ENCODE peak calls at places on chromosomes 11 and 22, in five cellular contexts. E is retinal pigment epithelial cell, X is cardiac muscle cell, U is lower leg skin, K is foreskin fibroblast. R is an unnamed sample.

GRCh38 chr11:11320820-11321219 is 32.2 kb downstream of the CSNK2A3 start:
- DNase-seq in E (peak; percentile 46), X (peak; percentile 31), U (no peak), K (no peak), R (no peak)

GRCh38 chr11:66691311-66691980 is 13.8 kb upstream of the RBM4B start:
- DNase-seq in E (no peak), X (no peak), U (no peak), K (no peak), R (no peak)

GRCh38 chr11:76782526-76783293 is 446 bp upstream of the TSKU start:
- DNase-seq in E (peak; percentile 71), X (peak; percentile 98), U (peak; percentile 96), K (peak; percentile 98), R (peak; percentile 87)

GRCh38 chr11:106224172-106224571 is 146.7 kb downstream of the AASDHPPT start:
- DNase-seq in E (no peak), X (no peak), U (no peak), K (no peak), R (no peak)

GRCh38 chr11:61682093-61682732 is 2.0 kb downstream of the DAGLA start:
- DNase-seq in E (no peak), X (no peak), U (no peak), K (peak; percentile 40), R (no peak)

GRCh38 chr11:99505319-99505718 is 484.6 kb downstream of the CNTN5 start:
- DNase-seq in E (peak; percentile 92), X (peak; percentile 90), U (no peak), K (no peak), R (peak; percentile 2)

GRCh38 chr11:66851698-66852465 is 5.0 kb upstream of the LRFN4 start:
- DNase-seq in E (no peak), X (no peak), U (no peak), K (no peak), R (no peak)

GRCh38 chr11:75547617-75548054 is 14.4 kb upstream of the SERPINH1 start:
- DNase-seq in E (no peak), X (peak; percentile 82), U (peak; percentile 90), K (peak; percentile 52), R (peak; percentile 43)

GRCh38 chr11:128089962-128090361 is 497.4 kb downstream of the ETS1 start:
- DNase-seq in E (no peak), X (no peak), U (no peak), K (no peak), R (no peak)

DNA sequence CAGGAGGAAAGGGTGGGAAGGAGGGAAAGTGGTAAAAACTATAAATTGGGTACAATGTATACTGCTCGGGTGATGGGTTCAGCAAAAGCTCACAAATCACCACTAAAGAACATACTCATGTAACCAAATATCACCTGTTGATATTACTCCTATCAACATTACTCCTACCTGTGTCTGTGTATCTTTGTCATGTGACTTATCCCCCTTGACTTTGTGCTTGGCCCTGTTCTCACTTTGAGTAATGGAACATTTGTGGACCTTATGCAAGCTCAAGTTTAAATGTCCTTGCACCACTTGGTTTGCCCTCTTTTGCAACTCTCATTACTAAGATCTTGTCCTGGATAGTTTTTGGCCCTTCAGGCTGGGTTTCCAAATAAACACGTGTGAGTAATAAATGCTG is 39.0 kb downstream of the ZNF280B start:
- DNase-seq in E (no peak), X (no peak), U (no peak), K (no peak), R (no peak)
- TF ChIP-seq CTCF in E (no peak), X (no peak), U (no peak), K (no peak), R (no peak)

GRCh38 chr22:24421428-24421931 is 5.9 kb upstream of the ADORA2A start:
- DNase-seq in E (no peak), X (no peak), U (no peak), K (no peak), R (no peak)
- TF ChIP-seq CTCF in E (peak; percentile 34), X (peak; percentile 23), U (no peak), K (peak; percentile 8), R (peak; percentile 56)

GRCh38 chr11:112085822-112086421 is 634 bp downstream of the TIMM8B start:
- DNase-seq in E (no peak), X (peak; percentile 33), U (no peak), K (peak; percentile 16), R (peak; percentile 22)

GRCh38 chr11:112082729-112083128 is 3.8 kb downstream of the TIMM8B start:
- DNase-seq in E (no peak), X (peak; percentile 12), U (no peak), K (peak; percentile 57), R (peak; percentile 78)

GRCh38 chr11:112087212-112087611 is 539 bp downstream of the SDHD start:
- DNase-seq in E (no peak), X (peak; percentile 2), U (no peak), K (no peak), R (no peak)

GRCh38 chr11:112086422-112087191 is at the start of the genes SDHD and TIMM8B:
- DNase-seq in E (peak; percentile 85), X (peak; percentile 98), U (peak; percentile 99), K (peak; percentile 95), R (peak; percentile 97)
- TF ChIP-seq CTCF in E (peak; percentile 42), X (peak; percentile 30), U (no peak), K (no peak), R (peak; percentile 64)

DNA sequence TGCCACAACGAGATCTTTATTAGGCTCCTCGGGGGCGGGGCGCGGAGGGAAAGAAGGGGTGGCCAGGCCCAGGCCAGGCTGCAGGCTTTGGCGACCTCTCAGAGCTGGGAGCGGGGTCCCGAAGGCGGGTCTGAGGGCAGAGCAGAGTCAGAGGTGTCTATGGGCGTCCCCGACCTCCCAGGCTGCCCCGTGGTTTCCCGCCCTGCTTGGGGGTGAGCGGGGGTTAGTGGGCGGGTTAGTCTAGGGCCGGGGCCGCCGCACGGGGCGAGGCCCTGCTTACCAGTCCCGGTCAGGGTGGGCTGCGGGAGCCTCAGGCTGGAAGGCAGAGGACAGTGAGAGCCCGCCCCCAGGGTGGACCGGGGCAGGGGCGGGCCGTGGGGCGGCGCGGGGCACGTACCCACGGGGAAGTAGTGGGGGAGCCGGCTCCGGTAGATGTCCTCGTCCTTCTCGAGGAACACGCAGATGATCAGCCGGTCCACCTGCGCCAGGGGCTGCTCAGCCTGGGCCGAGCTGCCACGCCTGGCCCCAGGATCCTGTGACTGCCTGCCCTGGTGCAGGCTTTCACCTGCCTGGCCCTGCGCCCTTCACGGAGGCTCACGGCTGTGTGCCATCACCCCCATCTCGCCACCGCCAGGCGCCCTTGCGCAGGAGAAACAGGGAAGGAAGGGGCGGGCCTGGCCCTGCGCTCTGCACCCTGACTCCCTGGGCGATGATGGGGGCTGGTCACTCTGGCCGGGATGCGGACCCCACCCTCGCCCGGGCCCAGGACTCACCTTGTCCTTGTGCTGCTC is 12.5 kb downstream of the OTUB1 start:
- DNase-seq in E (no peak), X (no peak), U (no peak), K (no peak), R (no peak)
- TF ChIP-seq CTCF in E (peak; percentile 1), X (no peak), U (no peak), K (no peak), R (no peak)

DNA sequence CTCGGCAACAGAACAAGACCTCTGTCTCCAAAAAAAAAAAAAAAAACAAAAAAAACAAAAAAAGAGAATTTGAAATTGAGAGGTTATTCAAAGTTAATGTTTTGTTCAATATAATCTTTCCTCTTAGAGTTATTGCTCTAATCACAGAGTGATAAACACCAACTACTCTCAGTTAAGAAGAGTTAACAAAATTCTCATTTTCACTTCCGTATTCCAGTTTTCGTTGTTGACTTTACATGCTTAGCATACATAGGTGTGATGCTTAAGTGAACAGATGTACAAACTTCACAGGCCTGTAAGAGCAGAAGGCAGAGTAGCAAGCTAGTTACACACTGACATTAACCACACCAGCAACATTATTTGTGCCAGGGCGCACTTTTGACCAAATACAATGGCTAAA is 12.3 kb downstream of the EIF4ENIF1 start:
- DNase-seq in E (no peak), X (no peak), U (no peak), K (no peak), R (no peak)
- TF ChIP-seq CTCF in E (no peak), X (no peak), U (no peak), K (no peak), R (no peak)

DNA sequence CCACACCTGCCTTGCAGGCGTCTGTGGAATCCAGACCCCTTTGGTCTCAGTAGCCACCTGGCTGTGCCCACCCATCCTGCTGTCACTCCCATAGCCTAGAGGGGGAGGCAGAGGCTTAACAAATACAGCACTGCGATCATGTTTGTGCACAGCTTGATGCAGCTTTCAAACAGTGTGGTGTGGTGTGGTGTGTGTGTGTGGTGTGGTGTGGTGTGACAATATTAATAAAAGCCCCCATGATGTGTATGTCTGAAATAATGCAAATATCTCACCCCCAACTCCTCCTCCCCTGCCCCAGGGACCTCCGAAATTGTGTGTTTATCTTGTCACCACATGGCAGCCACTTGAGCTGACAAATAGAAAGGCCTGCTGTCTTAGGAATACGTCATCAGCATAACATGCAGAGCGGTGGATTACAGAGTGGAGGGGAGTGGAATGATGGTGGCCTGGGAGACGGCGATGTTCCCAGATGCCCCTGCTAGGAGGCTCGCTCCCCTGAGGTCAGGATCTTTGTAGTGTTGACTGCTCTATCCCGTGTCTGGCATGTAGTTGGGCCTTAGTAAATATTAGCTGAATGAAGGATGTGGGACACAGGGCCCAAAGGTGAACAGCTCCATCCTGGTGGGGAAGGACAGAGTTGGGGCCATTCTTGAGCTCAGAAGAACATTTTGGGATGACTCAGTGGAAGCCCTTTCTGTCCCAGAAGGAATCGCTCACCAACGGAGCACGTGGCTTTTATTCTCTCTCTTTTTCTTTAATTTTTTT is 2.8 kb downstream of the PDXP start:
- DNase-seq in E (peak; percentile 32), X (peak; percentile 62), U (no peak), K (peak; percentile 67), R (peak; percentile 75)
- TF ChIP-seq CTCF in E (peak; percentile 59), X (peak; percentile 64), U (no peak), K (peak; percentile 63), R (peak; percentile 53)

DNA sequence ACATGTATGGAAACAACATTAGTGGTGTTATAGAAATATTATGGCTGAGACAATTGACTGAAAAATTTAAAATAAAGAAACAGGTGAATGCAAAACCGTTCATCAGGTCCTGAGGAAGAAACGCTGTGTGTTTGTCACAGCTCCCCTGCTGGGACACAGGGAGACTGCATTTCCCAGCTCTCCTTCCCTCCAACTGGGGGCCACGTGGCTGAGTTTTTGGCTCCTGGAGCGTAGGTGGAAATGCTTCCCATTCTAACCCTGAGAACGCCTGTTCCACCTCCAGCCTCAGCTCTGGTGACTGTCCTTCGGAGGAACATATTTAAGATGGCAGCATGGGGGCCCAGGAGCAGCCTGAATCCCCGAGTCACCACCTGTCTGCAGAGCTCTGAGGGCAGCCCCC is 398.6 kb downstream of the BRD1 start:
- DNase-seq in E (no peak), X (no peak), U (peak; percentile 42), K (no peak), R (no peak)
- TF ChIP-seq CTCF in E (no peak), X (no peak), U (no peak), K (no peak), R (no peak)

DNA sequence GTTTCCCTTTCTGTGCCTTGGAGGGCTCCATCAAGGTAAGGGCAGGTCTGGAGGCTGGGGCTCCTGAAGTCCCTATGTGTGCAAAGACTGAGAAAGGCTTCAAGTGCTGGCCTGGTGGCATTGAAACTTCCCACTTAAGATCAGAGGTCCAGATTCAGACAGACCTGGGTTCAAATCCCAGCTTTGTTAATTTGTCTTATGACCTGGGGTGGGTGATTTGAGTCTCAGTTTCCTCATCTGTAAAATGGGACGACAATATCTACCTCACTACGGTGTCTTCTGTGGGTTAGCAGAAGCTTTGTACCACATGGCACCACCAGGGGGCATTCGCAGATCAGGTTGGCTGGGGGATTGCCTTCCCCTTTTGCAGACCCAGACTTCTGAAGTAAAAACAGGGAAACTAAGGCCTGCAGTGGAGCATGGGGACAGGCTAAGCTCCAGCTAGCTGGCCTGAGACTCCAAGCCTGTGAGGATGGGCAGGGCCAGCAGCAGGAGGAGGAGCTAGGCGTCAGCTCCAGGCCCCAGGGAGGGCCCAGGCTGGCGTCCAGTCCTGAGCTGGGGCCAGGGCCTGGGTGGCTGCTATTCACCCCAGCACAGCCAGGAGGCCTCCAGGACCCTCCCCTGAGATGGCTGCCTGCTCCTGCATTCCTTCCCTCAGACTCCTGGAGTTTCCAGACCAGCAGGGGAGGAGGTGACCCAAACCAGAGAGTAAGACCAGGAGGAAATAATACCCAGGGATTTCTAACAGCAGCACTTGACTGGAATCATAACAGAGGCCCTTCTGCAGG is 1.5 kb downstream of the CASTOR1 start:
- DNase-seq in E (peak; percentile 77), X (peak; percentile 97), U (peak; percentile 97), K (peak; percentile 86), R (peak; percentile 80)
- TF ChIP-seq CTCF in E (peak; percentile 64), X (peak; percentile 64), U (no peak), K (peak; percentile 54), R (peak; percentile 88)

R was measured in HFFc6.